ENCODE peak calls at places on chromosomes 4 and X, in five cellular contexts. One of them, this sample, is unnamed. For H3K27me3, the result is how much of the 10 kb centered on the place peaks cover.

GRCh38 chrX:47649302-47649701 is 1.1 kb downstream of the ELK1 start:
- DNase-seq in neural progenitor cell: no peak
- DNase-seq in MM.1S: no peak
- DNase-seq in astrocyte: no peak
- DNase-seq in GM23248: no peak
- DNase-seq in this sample: no peak

GRCh38 chr4:143118666-143119065 is 66.1 kb upstream of the USP38 start:
- DNase-seq in neural progenitor cell: no peak
- DNase-seq in GM23248: no peak
- DNase-seq in MM.1S: no peak
- DNase-seq in astrocyte: no peak
- DNase-seq in this sample: no peak

GRCh38 chr4:38503689-38504395 is 160.2 kb upstream of the KLF3 start:
- DNase-seq in neural progenitor cell: no peak
- DNase-seq in GM23248: no peak
- DNase-seq in MM.1S: no peak
- DNase-seq in astrocyte: no peak
- DNase-seq in this sample: no peak

GRCh38 chrX:8748855-8749254 is 16.9 kb upstream of the ANOS1 start:
- DNase-seq in neural progenitor cell: peak
- DNase-seq in GM23248: peak
- DNase-seq in astrocyte: no peak
- DNase-seq in MM.1S: no peak
- DNase-seq in this sample: peak

GRCh38 chr4:10273030-10273429 is 156.4 kb upstream of the WDR1 start:
- DNase-seq in GM23248: peak
- DNase-seq in astrocyte: no peak
- DNase-seq in MM.1S: no peak
- DNase-seq in neural progenitor cell: no peak
- DNase-seq in this sample: peak

GRCh38 chrX:68945603-68946228 is 116.9 kb downstream of the EFNB1 start:
- DNase-seq in neural progenitor cell: no peak
- DNase-seq in GM23248: peak
- DNase-seq in MM.1S: no peak
- DNase-seq in astrocyte: peak
- DNase-seq in this sample: peak

GRCh38 chrX:38717871-38718270 is 83.4 kb upstream of the MID1IP1 start:
- DNase-seq in MM.1S: peak
- DNase-seq in GM23248: peak
- DNase-seq in neural progenitor cell: peak
- DNase-seq in astrocyte: no peak
- DNase-seq in this sample: peak

GRCh38 chr4:185481390-185481789 is 9.9 kb upstream of the CCDC110 start:
- DNase-seq in astrocyte: no peak
- DNase-seq in GM23248: no peak
- DNase-seq in MM.1S: no peak
- DNase-seq in neural progenitor cell: no peak
- DNase-seq in this sample: no peak

GRCh38 chrX:71623714-71624113 is 5.4 kb upstream of the CXCR3 start:
- DNase-seq in GM23248: no peak
- DNase-seq in astrocyte: no peak
- DNase-seq in MM.1S: no peak
- DNase-seq in neural progenitor cell: no peak
- DNase-seq in this sample: no peak

GRCh38 chr4:98642991-98643426 is 15.4 kb downstream of the TSPAN5 start:
- DNase-seq in astrocyte: peak
- DNase-seq in MM.1S: no peak
- DNase-seq in GM23248: peak
- DNase-seq in neural progenitor cell: no peak
- DNase-seq in this sample: peak

GRCh38 chr4:150280081-150280950 is 202.1 kb downstream of the DCLK2 start:
- DNase-seq in neural progenitor cell: peak
- DNase-seq in astrocyte: peak
- DNase-seq in MM.1S: no peak
- DNase-seq in GM23248: peak
- DNase-seq in this sample: peak

GRCh38 chr4:89469930-89470375 is 162.4 kb upstream of the GPRIN3 start:
- DNase-seq in MM.1S: peak
- DNase-seq in neural progenitor cell: no peak
- DNase-seq in astrocyte: peak
- DNase-seq in GM23248: peak
- DNase-seq in this sample: peak

DNA sequence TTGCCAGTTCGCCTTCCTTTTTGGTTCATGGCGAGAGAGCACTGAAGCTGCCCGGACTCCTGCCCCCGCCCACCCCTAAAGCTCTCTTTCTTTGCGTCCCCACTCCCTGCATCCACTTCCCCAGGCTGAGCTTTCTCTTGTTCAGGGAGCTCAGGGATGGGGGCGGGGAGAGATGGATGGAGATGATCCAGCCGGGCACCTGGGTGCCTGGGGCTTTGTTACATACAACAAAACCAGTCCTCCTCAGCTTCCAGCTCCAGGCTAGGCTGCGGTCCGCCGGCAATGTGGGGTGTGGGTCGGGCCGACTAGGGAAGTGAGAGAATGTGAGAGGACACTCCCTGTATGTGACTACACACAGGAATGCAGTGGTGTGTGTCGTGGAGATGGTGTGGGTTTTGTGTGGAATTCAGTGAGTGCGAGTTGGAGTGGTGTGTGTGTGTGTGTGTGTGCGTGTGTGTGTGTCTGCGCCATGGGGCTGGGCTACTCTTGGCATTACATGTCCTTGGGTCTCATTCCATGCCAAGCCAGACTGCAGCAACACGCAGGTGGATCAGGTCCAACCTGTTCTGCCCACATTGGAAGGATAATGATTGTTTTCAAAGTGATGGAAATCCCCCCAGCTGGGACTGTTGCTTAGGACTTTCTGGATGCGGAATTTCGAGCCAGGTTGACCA is 149.3 kb upstream of the CHRDL1 start:
- DNase-seq in astrocyte: peak
- DNase-seq in MM.1S: no peak
- DNase-seq in neural progenitor cell: peak
- DNase-seq in GM23248: no peak
- DNase-seq in this sample: no peak
- H3K27me3 ChIP-seq in astrocyte: under half
- H3K27me3 ChIP-seq in MM.1S: under half
- H3K27me3 ChIP-seq in neural progenitor cell: under half
- H3K27me3 ChIP-seq in GM23248: under half
- H3K27me3 ChIP-seq in this sample: half or more

GRCh38 chr4:73248821-73249220 is 9.8 kb downstream of the ANKRD17 start:
- DNase-seq in MM.1S: no peak
- DNase-seq in neural progenitor cell: no peak
- DNase-seq in GM23248: no peak
- DNase-seq in astrocyte: no peak
- DNase-seq in this sample: no peak
- H3K9ac ChIP-seq in MM.1S: no peak
- H3K9ac ChIP-seq in neural progenitor cell: no peak
- H3K9ac ChIP-seq in GM23248: no peak
- H3K9ac ChIP-seq in astrocyte: no peak
- H3K9ac ChIP-seq in this sample: no peak

GRCh38 chr4:5895287-5895686 is 2.4 kb upstream of the CRMP1 start:
- DNase-seq in MM.1S: no peak
- DNase-seq in GM23248: no peak
- DNase-seq in astrocyte: no peak
- DNase-seq in neural progenitor cell: no peak
- DNase-seq in this sample: no peak

GRCh38 chr4:5899396-5899795 is 6.5 kb upstream of the CRMP1 start:
- DNase-seq in MM.1S: no peak
- DNase-seq in astrocyte: no peak
- DNase-seq in neural progenitor cell: no peak
- DNase-seq in GM23248: no peak
- DNase-seq in this sample: no peak

GRCh38 chr4:5900844-5901243 is 8.0 kb upstream of the CRMP1 start:
- DNase-seq in neural progenitor cell: no peak
- DNase-seq in GM23248: no peak
- DNase-seq in MM.1S: no peak
- DNase-seq in astrocyte: no peak
- DNase-seq in this sample: no peak

GRCh38 chr4:5899881-5900280 is 7.0 kb upstream of the CRMP1 start:
- DNase-seq in GM23248: no peak
- DNase-seq in MM.1S: no peak
- DNase-seq in astrocyte: no peak
- DNase-seq in neural progenitor cell: no peak
- DNase-seq in this sample: no peak

GRCh38 chr4:5897674-5898073 is 4.8 kb upstream of the CRMP1 start:
- DNase-seq in MM.1S: no peak
- DNase-seq in astrocyte: no peak
- DNase-seq in GM23248: no peak
- DNase-seq in neural progenitor cell: no peak
- DNase-seq in this sample: no peak
- H3K27me3 ChIP-seq in MM.1S: under half
- H3K27me3 ChIP-seq in astrocyte: half or more
- H3K27me3 ChIP-seq in GM23248: half or more
- H3K27me3 ChIP-seq in neural progenitor cell: half or more
- H3K27me3 ChIP-seq in this sample: half or more

DNA sequence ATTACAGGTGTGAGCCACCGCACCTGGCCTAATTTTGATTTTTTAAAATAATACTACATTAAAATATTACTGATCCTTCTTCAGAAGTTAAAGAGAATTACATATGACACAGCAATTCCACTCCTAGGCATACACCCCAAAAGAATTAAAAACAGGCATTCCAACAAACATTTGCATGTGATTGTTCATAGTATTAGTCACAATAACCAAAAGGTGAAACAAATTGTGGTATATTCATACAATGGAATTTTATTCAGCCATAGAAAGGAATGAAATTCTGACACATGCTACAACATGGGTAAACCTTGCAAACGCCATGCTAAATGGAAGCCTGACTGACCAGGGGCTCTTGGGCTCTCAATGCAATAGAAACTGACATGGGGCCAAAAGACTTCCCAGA is 62.2 kb upstream of the S100G start:
- DNase-seq in astrocyte: no peak
- DNase-seq in MM.1S: no peak
- DNase-seq in neural progenitor cell: no peak
- DNase-seq in GM23248: peak
- DNase-seq in this sample: no peak
- H3K9ac ChIP-seq in astrocyte: no peak
- H3K9ac ChIP-seq in MM.1S: no peak
- H3K9ac ChIP-seq in neural progenitor cell: no peak
- H3K9ac ChIP-seq in GM23248: no peak
- H3K9ac ChIP-seq in this sample: no peak

DNA sequence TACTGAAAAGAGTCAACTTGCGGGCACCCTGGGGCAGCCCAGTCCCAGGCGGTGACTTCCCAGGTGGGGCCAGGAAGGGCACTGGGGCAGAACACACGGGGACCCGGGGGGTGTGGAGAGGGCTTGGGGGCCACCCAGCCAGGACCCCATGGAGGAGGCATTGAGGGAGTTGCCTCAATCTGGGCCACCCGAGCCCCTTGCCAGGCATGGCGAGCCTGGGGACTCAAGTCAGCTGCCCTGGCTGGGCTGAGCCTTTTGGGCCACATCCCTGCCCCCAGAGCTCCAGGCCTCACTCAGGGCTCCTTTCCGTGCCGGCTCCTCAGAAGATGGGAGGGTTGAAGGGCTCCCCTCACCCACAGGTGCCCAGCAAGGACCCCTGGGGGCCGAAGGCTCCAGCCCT is 6.6 kb upstream of the CPLX1 start:
- DNase-seq in MM.1S: no peak
- DNase-seq in astrocyte: no peak
- DNase-seq in neural progenitor cell: no peak
- DNase-seq in GM23248: no peak
- DNase-seq in this sample: no peak
- H3K27me3 ChIP-seq in MM.1S: under half
- H3K27me3 ChIP-seq in astrocyte: under half
- H3K27me3 ChIP-seq in neural progenitor cell: under half
- H3K27me3 ChIP-seq in GM23248: under half
- H3K27me3 ChIP-seq in this sample: under half

DNA sequence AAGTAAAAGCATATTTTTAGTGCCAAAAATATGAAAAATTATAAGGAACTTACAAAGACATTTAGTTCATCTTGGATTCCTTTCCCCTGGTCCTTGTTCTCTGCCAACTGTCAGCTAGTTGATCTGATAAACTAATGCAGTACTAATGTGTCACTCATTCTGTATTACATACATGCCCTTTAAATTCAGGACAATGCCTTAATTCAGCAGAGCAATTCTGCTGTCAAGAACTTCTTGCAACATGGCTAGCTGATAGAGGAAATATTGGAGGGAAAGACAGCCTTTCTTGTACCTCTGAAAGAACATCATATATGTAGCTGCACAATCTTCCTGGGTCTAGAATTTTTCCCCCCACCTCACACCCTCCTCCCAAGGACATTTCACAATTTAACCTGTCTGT is 480.1 kb downstream of the RPA4 start:
- DNase-seq in neural progenitor cell: no peak
- DNase-seq in astrocyte: no peak
- DNase-seq in MM.1S: no peak
- DNase-seq in GM23248: no peak
- DNase-seq in this sample: no peak
- H3K9ac ChIP-seq in neural progenitor cell: no peak
- H3K9ac ChIP-seq in astrocyte: no peak
- H3K9ac ChIP-seq in MM.1S: no peak
- H3K9ac ChIP-seq in GM23248: no peak
- H3K9ac ChIP-seq in this sample: no peak

GRCh38 chr4:41749650-41750049 is 1.1 kb upstream of the PHOX2B start:
- DNase-seq in neural progenitor cell: peak
- DNase-seq in MM.1S: no peak
- DNase-seq in GM23248: no peak
- DNase-seq in astrocyte: no peak
- DNase-seq in this sample: no peak

GRCh38 chr4:41750158-41750623 is 1.7 kb upstream of the PHOX2B start:
- DNase-seq in MM.1S: no peak
- DNase-seq in neural progenitor cell: peak
- DNase-seq in astrocyte: no peak
- DNase-seq in GM23248: no peak
- DNase-seq in this sample: no peak

GRCh38 chr4:41752081-41752836 is 3.7 kb upstream of the PHOX2B start:
- DNase-seq in MM.1S: no peak
- DNase-seq in astrocyte: no peak
- DNase-seq in GM23248: no peak
- DNase-seq in neural progenitor cell: no peak
- DNase-seq in this sample: no peak

GRCh38 chr4:41751325-41752061 is 3.0 kb upstream of the PHOX2B start:
- DNase-seq in neural progenitor cell: peak
- DNase-seq in MM.1S: no peak
- DNase-seq in astrocyte: no peak
- DNase-seq in GM23248: no peak
- DNase-seq in this sample: no peak

DNA sequence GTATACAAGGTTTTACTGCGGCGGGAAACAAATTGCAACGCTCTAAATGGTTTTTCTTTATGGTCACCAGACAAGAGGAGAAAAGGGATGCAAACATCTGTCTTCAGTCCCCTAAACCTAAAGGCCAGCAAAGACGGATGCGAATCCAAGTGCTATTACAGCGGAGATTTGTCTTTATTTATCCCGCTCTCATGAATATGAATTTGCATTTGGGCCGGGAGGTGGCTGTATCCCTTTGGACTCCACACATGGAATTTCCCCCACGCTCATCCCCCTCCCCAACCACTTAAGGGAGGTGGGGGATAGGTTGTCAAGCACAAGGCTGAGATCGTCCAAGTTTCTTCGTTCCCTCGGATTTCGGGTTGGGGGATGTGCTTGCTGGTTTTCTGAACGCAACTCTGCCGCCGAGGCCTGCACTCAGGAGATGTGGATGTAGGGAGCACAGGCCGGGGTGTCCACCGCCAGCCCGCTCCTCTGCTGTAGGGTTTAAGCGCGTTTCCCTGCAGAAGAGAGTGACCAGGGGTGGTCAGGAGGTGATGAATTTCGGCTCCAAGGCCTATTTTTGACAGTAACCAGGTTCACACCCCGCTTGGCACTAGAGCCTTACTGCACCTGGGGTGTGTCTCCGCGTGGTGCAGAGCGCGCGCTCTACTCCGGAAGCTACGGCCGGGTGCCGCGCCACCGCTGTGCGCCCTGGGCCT is 2.2 kb upstream of the PHOX2B start:
- DNase-seq in GM23248: no peak
- DNase-seq in neural progenitor cell: peak
- DNase-seq in MM.1S: no peak
- DNase-seq in astrocyte: no peak
- DNase-seq in this sample: no peak
- H3K27me3 ChIP-seq in GM23248: half or more
- H3K27me3 ChIP-seq in neural progenitor cell: half or more
- H3K27me3 ChIP-seq in MM.1S: under half
- H3K27me3 ChIP-seq in astrocyte: half or more
- H3K27me3 ChIP-seq in this sample: half or more